ENCODE peak calls at places on chromosomes 7 and 10, in eight cellular contexts. H is HCT116, J is upper lobe of right lung, G is neural progenitor cell, M is upper lobe of left lung, E is A549, P is RWPE1, Z is H9. Y is an unnamed sample.

GRCh38 chr10:130301026-130301892 is 165.1 kb downstream of the GLRX3 start:
- DNase-seq in M (no peak), E (no peak), H (no peak), Z (no peak), G (no peak), P (no peak), J (peak), Y (no peak)

GRCh38 chr7:112550468-112551060 is 69.8 kb downstream of the LSMEM1 start:
- DNase-seq in H (peak), Z (no peak), G (peak), J (no peak), M (no peak), E (peak), P (peak), Y (no peak)

GRCh38 chr10:52332815-52333214 is 18.7 kb downstream of the DKK1 start:
- DNase-seq in M (no peak), Z (no peak), E (peak), H (no peak), P (no peak), G (no peak), J (no peak), Y (no peak)

GRCh38 chr10:58373446-58373834 is 11.8 kb upstream of the TFAM start:
- DNase-seq in M (no peak), E (peak), G (no peak), H (no peak), P (peak), Z (no peak), J (no peak), Y (no peak)

GRCh38 chr7:115328018-115328417 is 406.1 kb downstream of the MDFIC start:
- DNase-seq in P (no peak), G (no peak), J (no peak), M (no peak), E (no peak), H (no peak), Z (no peak), Y (no peak)

GRCh38 chr7:107151538-107151937 is 17.3 kb upstream of the HBP1 start:
- DNase-seq in P (no peak), M (no peak), H (no peak), J (no peak), Z (no peak), E (no peak), G (no peak), Y (no peak)

GRCh38 chr10:76408646-76409045 is 977.2 kb downstream of the LRMDA start:
- DNase-seq in H (no peak), E (no peak), J (no peak), Z (no peak), M (no peak), G (no peak), P (no peak), Y (no peak)

GRCh38 chr10:1737222-1738061 is at the start of gene ADARB2:
- DNase-seq in J (no peak), G (peak), H (no peak), Z (peak), E (no peak), M (no peak), P (peak), Y (no peak)

GRCh38 chr10:27741173-27742091 is 4.2 kb downstream of the MKX start:
- DNase-seq in P (no peak), J (peak), M (peak), H (no peak), E (no peak), G (peak), Z (peak), Y (no peak)

GRCh38 chr7:104550362-104550761 is 222.0 kb downstream of the LHFPL3 start:
- DNase-seq in H (no peak), M (no peak), J (no peak), Z (no peak), E (no peak), P (peak), G (no peak), Y (no peak)

GRCh38 chr7:28347964-28348363 is 64.4 kb upstream of the CREB5 start:
- DNase-seq in J (no peak), H (no peak), E (no peak), Z (no peak), G (no peak), P (no peak), M (no peak), Y (no peak)

GRCh38 chr7:100731937-100732636 is 1.3 kb upstream of the ZAN start:
- DNase-seq in J (no peak), M (no peak), E (no peak), G (no peak), P (no peak), H (no peak), Z (no peak), Y (no peak)

GRCh38 chr10:100713049-100713858 is 32.1 kb upstream of the PAX2 start:
- DNase-seq in E (no peak), G (peak), P (no peak), M (no peak), H (no peak), Z (no peak), J (no peak), Y (no peak)

GRCh38 chr7:102208826-102209225 is 77.8 kb upstream of the SH2B2 start:
- DNase-seq in H (no peak), M (no peak), G (peak), Z (no peak), P (no peak), E (no peak), J (no peak), Y (no peak)

GRCh38 chr7:16661924-16662323 is 15.9 kb downstream of the BZW2 start:
- DNase-seq in Z (no peak), E (no peak), J (no peak), G (no peak), P (no peak), H (no peak), M (no peak), Y (no peak)

GRCh38 chr10:114761205-114762193 is 60.1 kb upstream of the FHIP2A start:
- DNase-seq in H (no peak), G (no peak), E (no peak), M (no peak), Z (no peak), J (no peak), P (no peak), Y (no peak)

GRCh38 chr10:63520463-63521388 is 475 bp upstream of the REEP3 start:
- DNase-seq in P (peak), E (peak), Z (peak), G (peak), J (peak), M (peak), H (peak), Y (peak)

GRCh38 chr10:45421231-45422097 is 47.4 kb downstream of the ALOX5 start:
- DNase-seq in Z (no peak), M (peak), G (peak), H (no peak), J (peak), P (no peak), E (no peak), Y (no peak)

GRCh38 chr10:125125951-125126735 is 34.2 kb downstream of the CTBP2 start:
- DNase-seq in M (no peak), E (no peak), G (no peak), J (peak), P (no peak), H (no peak), Z (no peak), Y (no peak)

GRCh38 chr7:80392229-80393169 is 119.4 kb downstream of the GNAT3 start:
- DNase-seq in P (peak), M (no peak), Z (no peak), J (no peak), E (peak), G (no peak), H (peak), Y (no peak)

GRCh38 chr10:55746002-55746401 is 615.1 kb downstream of the ZWINT start:
- DNase-seq in J (no peak), P (no peak), H (no peak), Z (no peak), E (no peak), G (no peak), M (no peak), Y (no peak)

GRCh38 chr7:1290262-1291039 is 57.8 kb downstream of the UNCX start:
- DNase-seq in E (peak), P (no peak), H (no peak), M (no peak), J (no peak), G (peak), Z (peak), Y (peak)

GRCh38 chr7:129169705-129170319 is 18.6 kb upstream of the SMO start:
- DNase-seq in H (no peak), Z (peak), P (no peak), E (no peak), M (no peak), J (no peak), G (peak), Y (no peak)

GRCh38 chr7:94962661-94963060 is 55.3 kb downstream of the PPP1R9A start:
- DNase-seq in G (no peak), E (no peak), Z (no peak), J (no peak), P (no peak), H (no peak), M (no peak), Y (no peak)

GRCh38 chr7:28272461-28272877 is 91.9 kb upstream of the JAZF1 start:
- DNase-seq in M (peak), P (peak), J (no peak), G (peak), E (peak), H (peak), Z (peak), Y (peak)

DNA sequence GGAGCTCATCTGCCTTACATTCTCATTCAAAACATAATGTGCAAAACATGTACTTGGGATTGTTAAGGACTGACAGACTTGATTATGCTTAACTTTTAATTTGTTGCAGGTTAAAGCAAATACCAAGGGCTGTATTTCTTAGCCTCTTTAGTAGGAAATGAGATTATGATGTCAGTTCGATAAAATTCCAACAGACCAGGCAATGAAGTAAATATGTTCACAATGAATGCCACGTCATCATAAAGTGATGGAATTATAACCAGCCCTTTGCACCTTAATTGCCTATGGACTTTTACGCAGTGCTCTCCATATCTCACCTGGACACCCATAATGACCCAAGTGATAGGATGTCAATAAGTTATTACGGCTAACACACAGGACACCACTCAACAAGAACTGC is 115.2 kb downstream of the CHCHD3 start:
- DNase-seq in M (no peak), E (no peak), J (no peak), Z (no peak), H (no peak), G (no peak), P (no peak), Y (no peak)
- H3K27ac ChIP-seq in M (no peak), E (no peak), J (no peak), Z (no peak), H (no peak), G (no peak), P (no peak), Y (no peak)

DNA sequence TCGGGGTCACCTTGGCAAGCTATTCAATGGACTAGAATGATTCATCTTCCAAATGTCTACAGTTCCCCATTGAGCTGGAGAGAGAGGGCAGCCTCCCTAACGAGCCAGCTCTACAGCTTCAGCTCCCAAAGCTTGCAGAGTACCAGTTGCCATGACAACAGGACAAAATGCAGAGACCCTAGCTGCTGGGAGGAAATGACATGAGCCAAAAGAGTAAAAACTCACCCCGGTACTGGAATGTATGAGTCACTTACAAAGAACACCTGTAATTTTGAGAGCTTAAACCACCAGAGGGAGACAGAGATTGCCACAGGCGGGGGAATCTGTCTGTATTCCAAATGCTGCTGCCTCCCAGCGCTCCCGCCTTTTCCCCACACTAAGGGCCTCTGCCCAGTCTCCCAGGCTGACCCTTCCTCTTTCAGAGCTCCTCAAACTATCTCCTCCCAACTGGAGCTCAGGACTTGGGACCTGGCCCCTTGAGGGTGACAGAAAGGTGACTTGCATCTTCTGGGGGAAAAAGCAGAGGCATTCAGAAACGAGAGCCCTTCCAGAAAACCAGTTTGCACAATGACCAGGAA is 95.5 kb downstream of the CUL2 start:
- DNase-seq in M (peak), G (peak), H (peak), P (peak), E (peak), Z (peak), J (peak), Y (peak)
- H3K27ac ChIP-seq in M (no peak), G (no peak), H (no peak), P (peak), E (peak), Z (no peak), J (no peak), Y (no peak)

DNA sequence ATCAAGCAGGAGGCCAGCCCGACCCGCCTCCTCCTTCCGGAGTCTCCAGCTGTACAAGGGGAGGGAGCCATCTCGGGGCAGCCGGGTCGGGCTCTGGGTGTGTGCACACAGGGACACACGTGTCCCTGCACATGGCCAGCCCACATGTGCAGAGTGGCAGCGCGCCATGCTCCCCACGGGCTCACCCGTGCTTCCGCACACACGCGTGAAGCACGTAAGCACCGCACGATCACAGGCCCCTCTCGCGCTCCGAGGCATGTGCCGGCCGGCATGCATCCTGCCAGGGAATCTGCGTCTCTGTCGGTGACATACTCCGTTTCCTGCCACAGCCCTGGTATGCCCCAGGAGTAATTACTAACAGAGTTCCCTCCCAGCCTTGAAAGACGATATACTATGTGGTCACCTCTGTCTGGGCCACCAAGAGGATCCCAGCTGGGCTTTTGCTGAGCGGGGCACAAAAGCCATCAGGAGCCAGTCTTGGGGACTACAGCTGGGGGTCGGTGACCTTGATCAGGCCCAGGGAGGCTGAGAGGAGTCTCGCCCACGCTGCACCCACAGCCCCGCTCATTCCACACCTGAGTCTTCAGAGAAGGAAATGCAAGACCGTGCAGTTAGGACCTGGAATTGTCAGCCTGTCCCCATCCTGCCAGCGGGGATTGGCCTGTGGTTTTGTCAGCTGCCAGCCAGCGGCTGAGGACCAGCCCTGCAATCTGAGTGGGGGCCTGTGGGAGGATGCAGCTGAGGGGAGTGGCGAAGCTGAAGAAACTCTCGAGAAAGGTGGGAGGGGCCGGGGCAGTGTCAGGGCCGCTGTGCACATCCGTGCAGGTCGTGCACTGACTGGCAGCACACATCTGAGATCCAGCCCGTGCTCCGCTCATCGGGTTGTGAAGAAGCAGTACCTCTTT is 11.0 kb upstream of the LFNG start:
- DNase-seq in M (peak), G (peak), E (no peak), Z (no peak), H (no peak), P (no peak), J (peak), Y (no peak)
- H3K27ac ChIP-seq in M (peak), G (peak), E (no peak), Z (no peak), H (no peak), P (peak), J (peak), Y (no peak)

DNA sequence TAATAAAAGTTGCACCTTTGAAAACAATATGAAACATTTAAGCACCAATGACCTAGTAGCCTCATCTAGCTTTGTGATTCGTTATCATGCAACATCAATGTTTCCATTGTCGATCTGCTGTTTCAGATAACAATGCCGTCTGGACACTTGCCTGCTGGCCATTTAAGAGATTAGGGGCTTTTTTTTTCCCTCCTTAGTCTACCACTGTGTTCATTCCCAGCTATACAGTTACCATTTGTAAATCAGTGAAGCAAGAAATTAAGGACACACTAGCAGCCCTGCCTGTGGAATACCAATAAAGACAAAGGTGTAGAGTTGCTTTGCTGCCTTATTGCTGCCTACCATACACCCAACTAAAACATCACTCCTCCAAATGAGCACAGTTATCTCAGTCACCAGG is 37.6 kb upstream of the MYO3A start:
- DNase-seq in J (no peak), H (no peak), P (no peak), M (no peak), E (no peak), Z (no peak), G (peak), Y (no peak)
- H3K27ac ChIP-seq in J (no peak), H (no peak), P (no peak), M (no peak), E (no peak), Z (no peak), G (no peak), Y (no peak)

GRCh38 chr10:97120370-97120769 is 65.4 kb downstream of the SLIT1 start:
- DNase-seq in Z (no peak), P (no peak), J (no peak), G (no peak), M (no peak), H (no peak), E (no peak), Y (no peak)

GRCh38 chr10:97116534-97117162 is 69.1 kb downstream of the SLIT1 start:
- DNase-seq in H (no peak), E (no peak), G (no peak), P (no peak), J (no peak), M (no peak), Z (no peak), Y (no peak)

GRCh38 chr10:97121084-97121483 is 64.7 kb downstream of the SLIT1 start:
- DNase-seq in G (no peak), J (no peak), E (no peak), M (no peak), H (no peak), Z (no peak), P (no peak), Y (no peak)

GRCh38 chr10:97117372-97117771 is 68.4 kb downstream of the SLIT1 start:
- DNase-seq in J (no peak), E (peak), G (no peak), P (peak), M (no peak), H (peak), Z (no peak), Y (no peak)

GRCh38 chr10:97119058-97119832 is 66.5 kb downstream of the SLIT1 start:
- DNase-seq in M (no peak), G (no peak), Z (peak), H (no peak), J (no peak), P (no peak), E (no peak), Y (no peak)
- H3K27ac ChIP-seq in M (no peak), G (no peak), Z (no peak), H (no peak), J (no peak), P (no peak), E (no peak), Y (no peak)